ENCODE peak calls at places on chromosomes 13 and 19, in ten cellular contexts. S is Caco-2, M is IMR-90, L is PC-9, E is body of pancreas, Q is ascending aorta, W is ovary, N is pancreas, V is heart left ventricle, U is tibial nerve. D is an unnamed sample.
A peak's percentile ranks its signal among the peaks of the same experiment; 100 is the strongest.

GRCh38 chr19:50437862-50438449 is 5.3 kb downstream of the MYBPC2 start:
- DNase-seq in S (no peak), M (no peak), L (no peak), E (no peak), Q (no peak), W (no peak), N (no peak), V (no peak), U (no peak), D (no peak)

GRCh38 chr13:30998548-30999140 is 66.2 kb downstream of the TEX26 start:
- DNase-seq in S (no peak), M (peak; percentile 73), L (no peak), E (no peak), Q (no peak), W (no peak), N (no peak), V (no peak), U (no peak), D (no peak)

GRCh38 chr19:42469311-42470239 is 26.8 kb upstream of the CXCL17 start:
- DNase-seq in S (no peak), M (no peak), L (no peak), E (no peak), Q (no peak), W (no peak), N (no peak), V (no peak), U (no peak), D (no peak)

GRCh38 chr13:108993346-108993745 is 363.9 kb downstream of the MYO16 start:
- DNase-seq in S (no peak), M (peak; percentile 74), L (no peak), E (no peak), Q (no peak), W (no peak), N (no peak), V (no peak), U (no peak), D (no peak)

GRCh38 chr13:79227418-79227817 is 178.6 kb downstream of the RBM26 start:
- DNase-seq in S (no peak), M (no peak), L (no peak), E (no peak), Q (no peak), W (no peak), N (no peak), V (no peak), U (no peak), D (no peak)

GRCh38 chr13:29369060-29369743 is 226.3 kb downstream of the SLC7A1 start:
- DNase-seq in S (no peak), M (peak; percentile 34), L (peak; percentile 4), E (no peak), Q (no peak), W (no peak), N (no peak), V (no peak), U (no peak), D (no peak)

GRCh38 chr19:55340144-55340783 is 588 bp downstream of the KMT5C start:
- DNase-seq in S (peak; percentile 51), M (no peak), L (no peak), E (no peak), Q (no peak), W (peak; percentile 35), N (peak; percentile 59), V (no peak), U (no peak), D (no peak)

GRCh38 chr13:43686557-43686956 is 100.2 kb downstream of the ENOX1 start:
- DNase-seq in S (peak; percentile 41), M (peak; percentile 93), L (peak; percentile 8), E (peak; percentile 22), Q (no peak), W (no peak), N (peak; percentile 19), V (peak; percentile 76), U (no peak), D (no peak)

GRCh38 chr19:6963937-6964336 is 57.3 kb downstream of the MBD3L2B start:
- DNase-seq in S (no peak), M (no peak), L (no peak), E (peak; percentile 17), Q (no peak), W (no peak), N (no peak), V (no peak), U (no peak), D (no peak)

GRCh38 chr19:55482128-55482961 is 2.6 kb upstream of the NAT14 start:
- DNase-seq in S (no peak), M (no peak), L (no peak), E (no peak), Q (no peak), W (no peak), N (peak; percentile 45), V (peak; percentile 33), U (no peak), D (no peak)

GRCh38 chr19:14410054-14410774 is 8.9 kb downstream of the DDX39A start:
- DNase-seq in S (no peak), M (no peak), L (no peak), E (no peak), Q (no peak), W (no peak), N (no peak), V (no peak), U (no peak), D (no peak)
- H3K4me1 ChIP-seq in S (no peaks in the 10 kb centered on the region), M (peaks cover 6% of the 10 kb centered on the region), L (peaks cover 4% of the 10 kb centered on the region), E (peaks cover 11% of the 10 kb centered on the region), Q (peaks cover 15% of the 10 kb centered on the region), W (peaks cover 6% of the 10 kb centered on the region), N (no peaks in the 10 kb centered on the region), V (peaks cover 55% of the 10 kb centered on the region), U (peaks cover 48% of the 10 kb centered on the region), D (no peaks in the 10 kb centered on the region)

GRCh38 chr13:97275775-97276501 is 53.8 kb downstream of the MBNL2 start:
- DNase-seq in S (no peak), M (no peak), L (no peak), E (no peak), Q (no peak), W (no peak), N (no peak), V (no peak), U (no peak), D (no peak)
- H3K4me1 ChIP-seq in S (peaks cover 78% of the 10 kb centered on the region), M (peaks cover 35% of the 10 kb centered on the region), L (peaks cover 96% of the 10 kb centered on the region), E (peaks cover 75% of the 10 kb centered on the region), Q (peaks cover 52% of the 10 kb centered on the region), W (peaks cover 19% of the 10 kb centered on the region), N (peaks cover 70% of the 10 kb centered on the region), V (peaks cover 82% of the 10 kb centered on the region), U (peaks cover 91% of the 10 kb centered on the region), D (peaks cover 42% of the 10 kb centered on the region)

GRCh38 chr19:13044160-13044853 is 49.0 kb downstream of the NFIX start:
- DNase-seq in S (no peak), M (peak; percentile 62), L (peak; percentile 25), E (no peak), Q (peak; percentile 76), W (no peak), N (no peak), V (peak; percentile 28), U (no peak), D (no peak)
- H3K4me1 ChIP-seq in S (no peaks in the 10 kb centered on the region), M (peaks cover 33% of the 10 kb centered on the region), L (no peaks in the 10 kb centered on the region), E (peaks cover 39% of the 10 kb centered on the region), Q (peaks cover 81% of the 10 kb centered on the region), W (peaks cover 36% of the 10 kb centered on the region), N (peaks cover 4% of the 10 kb centered on the region), V (peaks cover 55% of the 10 kb centered on the region), U (peaks cover 76% of the 10 kb centered on the region), D (no peaks in the 10 kb centered on the region)

DNA sequence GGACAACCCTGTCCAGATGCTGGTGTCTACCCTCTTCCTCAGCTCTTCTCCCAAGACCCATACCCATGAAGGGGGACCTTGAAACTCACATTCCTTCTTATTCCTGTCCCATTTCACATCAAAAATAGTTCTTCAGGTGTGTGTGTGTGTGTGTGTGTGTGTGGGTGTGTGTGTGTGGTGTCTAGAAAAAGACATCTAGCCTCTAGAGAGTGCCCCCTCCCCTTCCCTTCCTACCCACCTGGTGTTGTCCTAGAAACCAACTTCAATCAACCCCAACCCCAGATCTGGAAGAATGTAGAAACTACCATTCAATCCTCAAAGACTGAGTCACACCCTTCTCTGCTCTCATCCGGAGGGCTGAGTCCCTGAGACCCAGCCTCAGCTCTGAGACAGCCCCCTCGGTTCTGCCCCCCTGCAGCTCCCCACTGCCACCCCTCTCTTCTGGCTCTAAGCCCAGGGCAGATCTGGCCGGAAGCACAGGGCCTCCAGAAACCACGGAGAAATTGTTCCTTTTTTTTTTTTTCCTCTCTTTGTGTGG is 3.5 kb downstream of the KCNN4 start:
- DNase-seq in S (no peak), M (peak; percentile 36), L (peak; percentile 79), E (no peak), Q (no peak), W (no peak), N (no peak), V (no peak), U (no peak), D (no peak)
- H3K4me1 ChIP-seq in S (peaks cover 7% of the 10 kb centered on the region), M (peaks cover 7% of the 10 kb centered on the region), L (peaks cover 42% of the 10 kb centered on the region), E (peaks cover 13% of the 10 kb centered on the region), Q (peaks cover 8% of the 10 kb centered on the region), W (peaks cover 8% of the 10 kb centered on the region), N (peaks cover 7% of the 10 kb centered on the region), V (peaks cover 62% of the 10 kb centered on the region), U (peaks cover 50% of the 10 kb centered on the region), D (peaks cover 21% of the 10 kb centered on the region)

DNA sequence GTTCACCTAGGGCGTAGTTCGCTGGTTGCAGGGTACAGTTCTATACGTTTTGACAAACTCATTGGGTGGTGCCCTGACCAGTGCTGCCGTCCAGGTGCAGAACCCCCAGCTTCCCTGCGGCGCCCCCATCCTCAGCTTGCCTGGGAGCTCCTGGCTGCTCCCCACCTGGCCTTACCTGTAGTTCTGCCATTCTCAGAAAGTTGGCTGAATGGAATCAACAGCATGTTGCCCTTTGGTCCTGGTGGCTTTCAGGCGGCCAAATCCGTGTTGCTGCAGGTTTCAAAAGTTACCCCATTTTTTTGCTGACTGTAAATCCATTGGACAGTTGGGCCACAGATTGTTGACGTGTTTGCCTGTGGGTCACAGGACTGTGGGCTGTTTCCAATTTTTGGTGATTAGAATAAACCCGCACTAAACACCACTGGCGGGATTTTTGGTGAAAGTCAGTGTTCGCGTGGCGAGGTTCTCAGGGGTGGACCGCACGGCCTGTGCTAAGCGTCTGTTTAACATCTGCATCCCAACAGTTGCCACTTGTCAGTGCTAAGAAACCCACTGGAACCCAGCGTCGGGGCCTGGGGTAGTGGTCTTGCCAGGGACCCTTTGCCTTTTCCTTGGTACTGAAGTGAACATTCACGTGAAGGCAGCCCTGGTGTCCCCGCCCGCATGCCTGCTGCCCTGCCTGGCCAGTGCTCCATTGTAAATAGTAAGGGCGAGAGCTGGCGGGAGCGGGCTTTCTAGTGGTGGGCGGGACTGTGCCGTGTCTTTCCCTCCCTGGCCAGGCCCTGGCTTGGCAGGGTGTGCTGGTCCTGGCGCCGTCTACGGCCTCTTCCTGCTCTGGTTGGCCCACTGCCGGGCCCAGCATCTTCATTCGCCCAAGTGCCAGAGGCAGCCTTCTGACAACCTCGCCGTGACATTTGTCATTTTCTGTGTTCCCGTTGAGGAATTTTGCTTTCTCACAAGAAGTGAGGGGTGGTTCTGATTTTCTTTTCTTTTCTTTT is 3.3 kb downstream of the DOT1L start:
- DNase-seq in S (no peak), M (peak; percentile 67), L (peak; percentile 34), E (peak; percentile 81), Q (peak; percentile 93), W (peak; percentile 69), N (peak; percentile 89), V (peak; percentile 94), U (peak; percentile 61), D (peak; percentile 88)
- H3K4me1 ChIP-seq in S (peaks cover 66% of the 10 kb centered on the region), M (peaks cover 37% of the 10 kb centered on the region), L (peaks cover 32% of the 10 kb centered on the region), E (peaks cover 81% of the 10 kb centered on the region), Q (peaks cover 48% of the 10 kb centered on the region), W (peaks cover 36% of the 10 kb centered on the region), N (peaks cover 65% of the 10 kb centered on the region), V (peaks cover 77% of the 10 kb centered on the region), U (peaks cover 88% of the 10 kb centered on the region), D (peaks cover 40% of the 10 kb centered on the region)

D was measured in lung.